ENCODE peak calls at places on chromosomes 5 and 9, in seven cellular contexts. X is fibroblast of lung, I is SK-N-SH, R is HCT116, A is PC-9, Y is GM23248, S is GM12878. J is an unnamed sample.

GRCh38 chr5:67487862-67488261 is 291.3 kb upstream of the CD180 start:
- DNase-seq in X (no peak), I (no peak), R (no peak), A (no peak), Y (no peak), S (no peak), J (no peak)

GRCh38 chr5:176816043-176816745 is 5.8 kb downstream of the UNC5A start:
- DNase-seq in X (no peak), I (no peak), R (no peak), A (no peak), Y (no peak), S (no peak), J (no peak)

GRCh38 chr5:16773990-16774389 is 157.2 kb upstream of the RETREG1 start:
- DNase-seq in X (peak; percentile 21), I (no peak), R (no peak), A (no peak), Y (peak; percentile 84), S (no peak), J (peak; percentile 25)

GRCh38 chr9:85876628-85877027 is 64.3 kb upstream of the NAA35 start:
- DNase-seq in X (peak; percentile 21), I (no peak), R (no peak), A (no peak), Y (no peak), S (no peak), J (no peak)

GRCh38 chr5:169152453-169152852 is 148.5 kb downstream of the SLIT3 start:
- DNase-seq in X (no peak), I (no peak), R (no peak), A (no peak), Y (no peak), S (no peak), J (no peak)

GRCh38 chr5:40681351-40682311 is 1.9 kb downstream of the PTGER4 start:
- DNase-seq in X (peak; percentile 46), I (peak; percentile 16), R (no peak), A (no peak), Y (peak; percentile 63), S (no peak), J (peak; percentile 46)

GRCh38 chr5:172758836-172759149 is 12.2 kb downstream of the DUSP1 start:
- DNase-seq in X (no peak), I (no peak), R (no peak), A (no peak), Y (no peak), S (no peak), J (no peak)

GRCh38 chr5:113397046-113397445 is 37.7 kb downstream of the TSSK1B start:
- DNase-seq in X (peak; percentile 5), I (no peak), R (no peak), A (no peak), Y (peak; percentile 10), S (no peak), J (no peak)

GRCh38 chr9:5514608-5515260 is 4.4 kb downstream of the PDCD1LG2 start:
- DNase-seq in X (no peak), I (no peak), R (no peak), A (no peak), Y (no peak), S (peak; percentile 77), J (peak; percentile 30)

GRCh38 chr5:36744678-36745659 is 131.6 kb upstream of the NIPBL start:
- DNase-seq in X (peak; percentile 73), I (peak; percentile 83), R (peak; percentile 76), A (peak; percentile 97), Y (peak; percentile 81), S (no peak), J (peak; percentile 94)

GRCh38 chr9:4748612-4749011 is 7.6 kb upstream of the AK3 start:
- DNase-seq in X (no peak), I (no peak), R (no peak), A (no peak), Y (peak; percentile 23), S (no peak), J (no peak)

GRCh38 chr5:132439521-132440206 is 50.9 kb downstream of the IRF1 start:
- DNase-seq in X (peak; percentile 94), I (no peak), R (no peak), A (no peak), Y (peak; percentile 97), S (no peak), J (no peak)

GRCh38 chr5:132436936-132437335 is 53.6 kb downstream of the IRF1 start:
- DNase-seq in X (no peak), I (no peak), R (no peak), A (no peak), Y (no peak), S (no peak), J (no peak)

GRCh38 chr5:132437604-132438275 is 52.8 kb downstream of the IRF1 start:
- DNase-seq in X (peak; percentile 89), I (no peak), R (no peak), A (no peak), Y (peak; percentile 90), S (no peak), J (peak; percentile 94)

GRCh38 chr5:132435891-132436290 is 54.7 kb downstream of the IRF1 start:
- DNase-seq in X (no peak), I (no peak), R (no peak), A (no peak), Y (no peak), S (no peak), J (no peak)

DNA sequence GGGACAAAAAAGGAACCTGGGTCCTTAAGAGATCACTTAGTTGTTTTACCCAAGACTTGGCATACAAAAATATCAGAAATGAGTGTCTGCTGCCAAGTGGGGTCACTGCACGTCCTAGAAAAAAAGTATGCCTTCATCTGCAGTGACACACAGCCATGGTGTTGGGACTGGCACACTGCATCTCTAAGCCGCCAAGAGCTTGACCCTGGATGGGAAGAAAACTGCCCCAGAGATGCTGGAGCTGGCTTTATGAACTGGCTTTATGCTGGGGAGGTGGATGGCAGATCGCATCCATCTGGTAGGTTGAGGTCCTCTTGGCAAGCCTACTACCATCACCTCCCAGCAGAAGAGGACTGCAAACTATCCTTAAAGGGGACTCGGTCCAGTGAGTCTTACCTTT is 51.6 kb downstream of the IRF1 start:
- DNase-seq in X (no peak), I (no peak), R (no peak), A (no peak), Y (peak; percentile 38), S (no peak), J (no peak)
- H3K4me1 ChIP-seq in X (peaks cover 38% of the 10 kb centered on the region), I (peaks cover 3% of the 10 kb centered on the region), R (peaks cover 4% of the 10 kb centered on the region), A (no peaks in the 10 kb centered on the region), Y (peaks cover 35% of the 10 kb centered on the region), S (peaks cover 28% of the 10 kb centered on the region), J (peaks cover 10% of the 10 kb centered on the region)

DNA sequence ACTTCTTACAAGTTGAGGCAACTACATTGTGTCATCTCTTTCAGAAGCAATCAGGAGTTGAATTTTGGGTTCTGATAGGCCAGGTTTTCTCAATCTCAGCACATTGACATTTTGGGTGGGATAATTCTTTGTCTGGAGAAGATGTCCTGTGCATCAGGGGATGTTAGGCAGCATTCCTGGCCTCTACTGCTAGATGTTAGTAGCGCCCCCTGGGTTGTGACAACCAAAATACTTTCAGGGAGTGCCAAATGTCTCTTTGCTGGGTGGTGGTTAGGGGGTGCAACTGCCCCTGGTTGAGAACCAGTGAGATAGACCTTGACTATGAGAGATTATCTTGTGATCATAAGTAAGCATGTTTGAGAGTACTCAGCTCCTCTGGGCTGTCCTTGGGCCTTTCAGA is 164.3 kb upstream of the KLF9 start:
- DNase-seq in X (no peak), I (no peak), R (no peak), A (no peak), Y (no peak), S (no peak), J (no peak)
- H3K79me2 ChIP-seq in X (no peaks in the 10 kb centered on the region), I (no peaks in the 10 kb centered on the region), R (no peaks in the 10 kb centered on the region), A (no peaks in the 10 kb centered on the region), Y (no peaks in the 10 kb centered on the region), S (no peaks in the 10 kb centered on the region), J (no peaks in the 10 kb centered on the region)

DNA sequence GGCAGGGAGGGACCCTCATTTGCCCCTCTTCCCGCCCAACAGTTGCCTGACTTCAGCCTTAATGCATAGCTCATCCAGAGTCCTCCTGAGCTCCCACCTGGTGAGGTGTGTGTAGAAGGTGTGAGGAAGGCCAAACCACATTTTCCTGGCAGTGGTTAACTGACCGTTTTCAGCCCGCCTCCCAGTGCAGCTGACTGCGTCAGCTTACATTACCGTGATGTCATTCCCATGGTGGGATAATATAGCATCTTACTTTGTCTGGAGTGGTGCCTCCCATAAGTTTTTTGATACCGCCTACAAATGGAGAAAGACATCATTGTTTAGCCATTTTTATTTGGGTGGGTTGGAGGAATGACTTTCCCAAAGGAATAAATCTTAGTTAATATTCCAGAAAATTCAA is 151.9 kb downstream of the C9orf152 start:
- DNase-seq in X (no peak), I (no peak), R (no peak), A (no peak), Y (no peak), S (no peak), J (no peak)
- H3K4me1 ChIP-seq in X (peaks cover 8% of the 10 kb centered on the region), I (no peaks in the 10 kb centered on the region), R (peaks cover 12% of the 10 kb centered on the region), A (peaks cover 22% of the 10 kb centered on the region), Y (peaks cover 19% of the 10 kb centered on the region), S (peaks cover 19% of the 10 kb centered on the region), J (no peaks in the 10 kb centered on the region)

GRCh38 chr9:83670381-83670780 is 37.4 kb downstream of the UBQLN1 start:
- DNase-seq in X (no peak), I (no peak), R (no peak), A (no peak), Y (no peak), S (no peak), J (no peak)
- H3K79me2 ChIP-seq in X (peaks cover 7% of the 10 kb centered on the region), I (peaks cover 94% of the 10 kb centered on the region), R (peaks cover 98% of the 10 kb centered on the region), A (peaks cover 6% of the 10 kb centered on the region), Y (peaks cover 100% of the 10 kb centered on the region), S (no peaks in the 10 kb centered on the region), J (peaks cover 3% of the 10 kb centered on the region)

DNA sequence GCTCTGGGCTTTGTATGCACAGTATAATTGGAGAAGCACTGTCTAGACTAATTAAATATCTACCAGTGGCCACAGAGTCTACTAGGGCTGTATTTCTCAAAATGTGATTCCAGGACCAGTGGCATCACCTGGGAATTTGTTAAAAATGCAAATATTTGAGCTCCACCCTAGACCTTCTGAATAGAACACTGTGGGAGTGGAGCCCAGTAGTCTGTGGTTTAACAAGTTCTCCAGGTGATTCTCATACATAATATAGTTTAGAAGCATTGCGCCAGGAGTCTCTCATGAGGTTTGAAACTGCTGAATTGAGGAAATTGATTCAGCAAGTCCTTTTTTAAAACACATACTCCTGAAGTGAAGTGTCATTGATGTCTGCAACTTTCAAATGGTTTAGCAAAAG is 74.7 kb downstream of the FCHO2 start:
- DNase-seq in X (no peak), I (no peak), R (no peak), A (peak; percentile 29), Y (peak; percentile 32), S (no peak), J (peak; percentile 30)
- H3K4me1 ChIP-seq in X (peaks cover 15% of the 10 kb centered on the region), I (peaks cover 3% of the 10 kb centered on the region), R (peaks cover 23% of the 10 kb centered on the region), A (peaks cover 32% of the 10 kb centered on the region), Y (peaks cover 37% of the 10 kb centered on the region), S (no peaks in the 10 kb centered on the region), J (no peaks in the 10 kb centered on the region)

J was measured in mesendoderm.